ENCODE peak calls at places on chromosomes 6 and 20, in seven cellular contexts. U is WTC11, L is NB4, T is SK-N-SH, P is NCI-H1105, D is colonic mucosa, V is fibroblast of pulmonary artery. Y is an unnamed sample.

GRCh38 chr20:33863440-33864323 is 52.5 kb downstream of the CHMP4B start:
- DNase-seq in L (no peak), U (no peak), V (no peak), P (no peak), D (no peak), T (no peak), Y (peak)

GRCh38 chr6:126060400-126060799 is 74.1 kb downstream of the TRMT11 start:
- DNase-seq in D (no peak), T (no peak), U (no peak), P (no peak), V (peak), L (no peak), Y (no peak)

GRCh38 chr20:62219101-62219991 is 732 bp downstream of the HRH3 start:
- DNase-seq in D (no peak), P (peak), U (peak), L (no peak), T (peak), V (no peak), Y (no peak)

GRCh38 chr6:39425346-39426056 is 103.0 kb upstream of the KCNK16 start:
- DNase-seq in V (peak), T (no peak), D (no peak), L (no peak), P (no peak), U (no peak), Y (no peak)

GRCh38 chr6:142551145-142551811 is 249.5 kb downstream of the ADGRG6 start:
- DNase-seq in P (no peak), T (no peak), V (no peak), D (no peak), U (peak), L (peak), Y (no peak)

GRCh38 chr20:5001174-5002076 is at the start of gene SLC23A2:
- DNase-seq in T (peak), V (no peak), L (peak), U (peak), P (peak), D (peak), Y (no peak)

GRCh38 chr6:149471801-149472200 is 13.0 kb downstream of the ZC3H12D start:
- DNase-seq in T (no peak), D (no peak), P (no peak), V (no peak), U (no peak), L (no peak), Y (no peak)

GRCh38 chr6:73139681-73140080 is 85.6 kb downstream of the KHDC1L start:
- DNase-seq in P (no peak), V (no peak), D (no peak), U (no peak), T (no peak), L (no peak), Y (no peak)

GRCh38 chr20:32539817-32540675 is 45.1 kb downstream of the NOL4L start:
- DNase-seq in V (no peak), D (peak), U (no peak), T (peak), P (no peak), L (peak), Y (no peak)

GRCh38 chr6:136403166-136403980 is 113.7 kb upstream of the BCLAF1 start:
- DNase-seq in V (peak), D (no peak), U (no peak), L (peak), P (no peak), T (no peak), Y (peak)

GRCh38 chr20:21360686-21361085 is 36.6 kb downstream of the NKX2-4 start:
- DNase-seq in T (no peak), P (no peak), U (no peak), V (no peak), D (no peak), L (no peak), Y (peak)

GRCh38 chr20:20430066-20430465 is 62.2 kb downstream of the INSM1 start:
- DNase-seq in P (no peak), D (no peak), T (no peak), U (no peak), V (no peak), L (no peak), Y (no peak)

GRCh38 chr20:54633903-54634302 is 158.5 kb downstream of the DOK5 start:
- DNase-seq in L (peak), T (no peak), P (no peak), D (no peak), V (no peak), U (no peak), Y (no peak)

GRCh38 chr20:36145877-36146707 is 8.4 kb upstream of the EPB41L1 start:
- DNase-seq in D (no peak), T (no peak), V (no peak), P (no peak), L (no peak), U (no peak), Y (peak)

GRCh38 chr6:155171109-155171746 is 92.6 kb upstream of the CLDN20 start:
- DNase-seq in P (peak), U (no peak), D (no peak), T (no peak), L (no peak), V (peak), Y (peak)

GRCh38 chr6:31471711-31472110 is 26.2 kb upstream of the MICB start:
- DNase-seq in V (no peak), T (no peak), U (no peak), P (no peak), D (no peak), L (no peak), Y (no peak)

GRCh38 chr6:15359335-15359862 is 113.5 kb downstream of the JARID2 start:
- DNase-seq in P (no peak), D (no peak), T (no peak), V (no peak), L (no peak), U (no peak), Y (no peak)

GRCh38 chr20:8156603-8157079 is 24.6 kb downstream of the PLCB1 start:
- DNase-seq in U (no peak), V (peak), L (peak), P (no peak), T (no peak), D (no peak), Y (peak)

Y was measured in fibroblast of lung.